ENCODE peak calls at places on chromosomes 5 and 9, in nine cellular contexts. One of them, this sample, is unnamed. For H3K27me3, the result is how much of the 10 kb centered on the place peaks cover.

GRCh38 chr9:91117959-91118651 is 243.6 kb downstream of the AUH start:
- DNase-seq in H1: peak
- DNase-seq in prostate gland: peak
- DNase-seq in cardiac muscle cell: peak
- DNase-seq in heart right ventricle: peak
- DNase-seq in H9: peak
- DNase-seq in left ventricle myocardium inferior: peak
- DNase-seq in neural progenitor cell: peak
- DNase-seq in BJ: peak
- DNase-seq in this sample: peak

GRCh38 chr5:137400571-137400970 is 98.6 kb downstream of the SPOCK1 start:
- DNase-seq in heart right ventricle: no peak
- DNase-seq in cardiac muscle cell: no peak
- DNase-seq in H1: no peak
- DNase-seq in left ventricle myocardium inferior: no peak
- DNase-seq in neural progenitor cell: no peak
- DNase-seq in H9: no peak
- DNase-seq in prostate gland: no peak
- DNase-seq in BJ: no peak
- DNase-seq in this sample: no peak

GRCh38 chr5:126464959-126465358 is 41.8 kb downstream of the GRAMD2B start:
- DNase-seq in BJ: no peak
- DNase-seq in H1: no peak
- DNase-seq in cardiac muscle cell: no peak
- DNase-seq in neural progenitor cell: no peak
- DNase-seq in heart right ventricle: no peak
- DNase-seq in left ventricle myocardium inferior: no peak
- DNase-seq in H9: no peak
- DNase-seq in prostate gland: peak
- DNase-seq in this sample: peak

GRCh38 chr9:134570151-134570621 is 71.4 kb upstream of the COL5A1 start:
- DNase-seq in neural progenitor cell: no peak
- DNase-seq in left ventricle myocardium inferior: peak
- DNase-seq in cardiac muscle cell: no peak
- DNase-seq in prostate gland: no peak
- DNase-seq in H9: no peak
- DNase-seq in heart right ventricle: no peak
- DNase-seq in H1: peak
- DNase-seq in BJ: no peak
- DNase-seq in this sample: peak

GRCh38 chr5:140015706-140016105 is 27.4 kb downstream of the NRG2 start:
- DNase-seq in prostate gland: no peak
- DNase-seq in H9: no peak
- DNase-seq in BJ: no peak
- DNase-seq in cardiac muscle cell: no peak
- DNase-seq in left ventricle myocardium inferior: no peak
- DNase-seq in H1: no peak
- DNase-seq in heart right ventricle: no peak
- DNase-seq in neural progenitor cell: no peak
- DNase-seq in this sample: no peak

GRCh38 chr5:23482642-23483041 is 24.8 kb upstream of the PRDM9 start:
- DNase-seq in cardiac muscle cell: no peak
- DNase-seq in left ventricle myocardium inferior: no peak
- DNase-seq in prostate gland: no peak
- DNase-seq in heart right ventricle: no peak
- DNase-seq in H1: no peak
- DNase-seq in neural progenitor cell: no peak
- DNase-seq in BJ: no peak
- DNase-seq in H9: no peak
- DNase-seq in this sample: no peak

GRCh38 chr9:5582835-5583195 is 46.1 kb upstream of the RIC1 start:
- DNase-seq in neural progenitor cell: no peak
- DNase-seq in heart right ventricle: no peak
- DNase-seq in H9: no peak
- DNase-seq in H1: no peak
- DNase-seq in prostate gland: no peak
- DNase-seq in cardiac muscle cell: no peak
- DNase-seq in left ventricle myocardium inferior: peak
- DNase-seq in BJ: no peak
- DNase-seq in this sample: no peak

GRCh38 chr5:159242153-159242552 is 20.9 kb upstream of the UBLCP1 start:
- DNase-seq in heart right ventricle: no peak
- DNase-seq in prostate gland: no peak
- DNase-seq in H1: no peak
- DNase-seq in left ventricle myocardium inferior: no peak
- DNase-seq in H9: no peak
- DNase-seq in BJ: no peak
- DNase-seq in neural progenitor cell: no peak
- DNase-seq in cardiac muscle cell: no peak
- DNase-seq in this sample: no peak

GRCh38 chr5:158882236-158882635 is 217.5 kb downstream of the EBF1 start:
- DNase-seq in neural progenitor cell: no peak
- DNase-seq in H9: no peak
- DNase-seq in prostate gland: no peak
- DNase-seq in BJ: no peak
- DNase-seq in H1: no peak
- DNase-seq in cardiac muscle cell: no peak
- DNase-seq in left ventricle myocardium inferior: no peak
- DNase-seq in heart right ventricle: no peak
- DNase-seq in this sample: no peak

GRCh38 chr5:40674661-40675235 is 5.0 kb upstream of the PTGER4 start:
- DNase-seq in cardiac muscle cell: no peak
- DNase-seq in left ventricle myocardium inferior: no peak
- DNase-seq in neural progenitor cell: no peak
- DNase-seq in heart right ventricle: no peak
- DNase-seq in prostate gland: no peak
- DNase-seq in H9: no peak
- DNase-seq in H1: no peak
- DNase-seq in BJ: no peak
- DNase-seq in this sample: no peak

GRCh38 chr5:107633171-107633901 is 37.4 kb downstream of the EFNA5 start:
- DNase-seq in neural progenitor cell: peak
- DNase-seq in prostate gland: no peak
- DNase-seq in H1: no peak
- DNase-seq in H9: no peak
- DNase-seq in BJ: no peak
- DNase-seq in heart right ventricle: no peak
- DNase-seq in left ventricle myocardium inferior: no peak
- DNase-seq in cardiac muscle cell: no peak
- DNase-seq in this sample: no peak

GRCh38 chr9:132877447-132877817 is 652 bp downstream of the AK8 start:
- DNase-seq in H1: no peak
- DNase-seq in neural progenitor cell: no peak
- DNase-seq in BJ: no peak
- DNase-seq in heart right ventricle: no peak
- DNase-seq in left ventricle myocardium inferior: no peak
- DNase-seq in H9: no peak
- DNase-seq in prostate gland: no peak
- DNase-seq in cardiac muscle cell: no peak
- DNase-seq in this sample: no peak
- TF ChIP-seq CTCF in H1: no peak
- TF ChIP-seq CTCF in neural progenitor cell: no peak
- TF ChIP-seq CTCF in BJ: no peak
- TF ChIP-seq CTCF in heart right ventricle: no peak
- TF ChIP-seq CTCF in left ventricle myocardium inferior: no peak
- TF ChIP-seq CTCF in H9: no peak
- TF ChIP-seq CTCF in prostate gland: no peak
- TF ChIP-seq CTCF in cardiac muscle cell: no peak
- TF ChIP-seq CTCF in this sample: no peak

GRCh38 chr9:132415181-132415580 is 5.2 kb downstream of the CFAP77 start:
- DNase-seq in cardiac muscle cell: no peak
- DNase-seq in heart right ventricle: no peak
- DNase-seq in neural progenitor cell: no peak
- DNase-seq in left ventricle myocardium inferior: no peak
- DNase-seq in H1: peak
- DNase-seq in prostate gland: no peak
- DNase-seq in BJ: no peak
- DNase-seq in H9: peak
- DNase-seq in this sample: no peak

GRCh38 chr9:132422574-132422973 is 12.6 kb downstream of the CFAP77 start:
- DNase-seq in left ventricle myocardium inferior: no peak
- DNase-seq in cardiac muscle cell: no peak
- DNase-seq in H1: no peak
- DNase-seq in neural progenitor cell: no peak
- DNase-seq in heart right ventricle: no peak
- DNase-seq in BJ: no peak
- DNase-seq in prostate gland: no peak
- DNase-seq in H9: no peak
- DNase-seq in this sample: no peak

GRCh38 chr9:132423503-132423902 is 13.5 kb downstream of the CFAP77 start:
- DNase-seq in prostate gland: no peak
- DNase-seq in heart right ventricle: no peak
- DNase-seq in neural progenitor cell: no peak
- DNase-seq in H9: no peak
- DNase-seq in BJ: no peak
- DNase-seq in H1: no peak
- DNase-seq in left ventricle myocardium inferior: no peak
- DNase-seq in cardiac muscle cell: no peak
- DNase-seq in this sample: no peak

GRCh38 chr9:132418743-132419363 is 8.8 kb downstream of the CFAP77 start:
- DNase-seq in left ventricle myocardium inferior: no peak
- DNase-seq in prostate gland: no peak
- DNase-seq in cardiac muscle cell: no peak
- DNase-seq in H1: no peak
- DNase-seq in H9: no peak
- DNase-seq in heart right ventricle: no peak
- DNase-seq in neural progenitor cell: peak
- DNase-seq in BJ: no peak
- DNase-seq in this sample: no peak
- H3K27me3 ChIP-seq in left ventricle myocardium inferior: half or more
- H3K27me3 ChIP-seq in prostate gland: under half
- H3K27me3 ChIP-seq in cardiac muscle cell: under half
- H3K27me3 ChIP-seq in H1: under half
- H3K27me3 ChIP-seq in H9: under half
- H3K27me3 ChIP-seq in heart right ventricle: half or more
- H3K27me3 ChIP-seq in neural progenitor cell: half or more
- H3K27me3 ChIP-seq in BJ: under half
- H3K27me3 ChIP-seq in this sample: half or more

GRCh38 chr9:110217656-110218099 is 9.7 kb upstream of the C9orf152 start:
- DNase-seq in H1: no peak
- DNase-seq in left ventricle myocardium inferior: no peak
- DNase-seq in cardiac muscle cell: peak
- DNase-seq in neural progenitor cell: peak
- DNase-seq in H9: no peak
- DNase-seq in prostate gland: peak
- DNase-seq in BJ: peak
- DNase-seq in heart right ventricle: no peak
- DNase-seq in this sample: no peak

GRCh38 chr9:110214553-110214952 is 6.6 kb upstream of the C9orf152 start:
- DNase-seq in BJ: no peak
- DNase-seq in heart right ventricle: no peak
- DNase-seq in H1: no peak
- DNase-seq in prostate gland: no peak
- DNase-seq in cardiac muscle cell: no peak
- DNase-seq in H9: no peak
- DNase-seq in left ventricle myocardium inferior: no peak
- DNase-seq in neural progenitor cell: no peak
- DNase-seq in this sample: no peak

GRCh38 chr9:110214956-110215355 is 7.0 kb upstream of the C9orf152 start:
- DNase-seq in left ventricle myocardium inferior: no peak
- DNase-seq in H9: no peak
- DNase-seq in neural progenitor cell: no peak
- DNase-seq in prostate gland: no peak
- DNase-seq in H1: no peak
- DNase-seq in heart right ventricle: no peak
- DNase-seq in cardiac muscle cell: no peak
- DNase-seq in BJ: no peak
- DNase-seq in this sample: no peak

GRCh38 chr9:110213413-110214044 is 5.6 kb upstream of the C9orf152 start:
- DNase-seq in cardiac muscle cell: no peak
- DNase-seq in H1: no peak
- DNase-seq in H9: no peak
- DNase-seq in BJ: no peak
- DNase-seq in heart right ventricle: no peak
- DNase-seq in left ventricle myocardium inferior: no peak
- DNase-seq in neural progenitor cell: no peak
- DNase-seq in prostate gland: no peak
- DNase-seq in this sample: no peak

GRCh38 chr9:110214090-110214489 is 6.1 kb upstream of the C9orf152 start:
- DNase-seq in neural progenitor cell: no peak
- DNase-seq in cardiac muscle cell: no peak
- DNase-seq in H1: no peak
- DNase-seq in BJ: no peak
- DNase-seq in heart right ventricle: no peak
- DNase-seq in prostate gland: no peak
- DNase-seq in left ventricle myocardium inferior: no peak
- DNase-seq in H9: no peak
- DNase-seq in this sample: no peak
- TF ChIP-seq CTCF in neural progenitor cell: no peak
- TF ChIP-seq CTCF in cardiac muscle cell: no peak
- TF ChIP-seq CTCF in H1: no peak
- TF ChIP-seq CTCF in BJ: no peak
- TF ChIP-seq CTCF in heart right ventricle: no peak
- TF ChIP-seq CTCF in prostate gland: no peak
- TF ChIP-seq CTCF in left ventricle myocardium inferior: no peak
- TF ChIP-seq CTCF in H9: no peak
- TF ChIP-seq CTCF in this sample: no peak

GRCh38 chr9:126676685-126677143 is 63.0 kb downstream of the LMX1B start:
- DNase-seq in BJ: no peak
- DNase-seq in prostate gland: no peak
- DNase-seq in left ventricle myocardium inferior: no peak
- DNase-seq in cardiac muscle cell: peak
- DNase-seq in H9: peak
- DNase-seq in H1: peak
- DNase-seq in neural progenitor cell: peak
- DNase-seq in heart right ventricle: no peak
- DNase-seq in this sample: no peak
- H3K27me3 ChIP-seq in BJ: under half
- H3K27me3 ChIP-seq in prostate gland: under half
- H3K27me3 ChIP-seq in left ventricle myocardium inferior: half or more
- H3K27me3 ChIP-seq in cardiac muscle cell: half or more
- H3K27me3 ChIP-seq in H9: under half
- H3K27me3 ChIP-seq in H1: under half
- H3K27me3 ChIP-seq in neural progenitor cell: half or more
- H3K27me3 ChIP-seq in heart right ventricle: half or more
- H3K27me3 ChIP-seq in this sample: half or more

DNA sequence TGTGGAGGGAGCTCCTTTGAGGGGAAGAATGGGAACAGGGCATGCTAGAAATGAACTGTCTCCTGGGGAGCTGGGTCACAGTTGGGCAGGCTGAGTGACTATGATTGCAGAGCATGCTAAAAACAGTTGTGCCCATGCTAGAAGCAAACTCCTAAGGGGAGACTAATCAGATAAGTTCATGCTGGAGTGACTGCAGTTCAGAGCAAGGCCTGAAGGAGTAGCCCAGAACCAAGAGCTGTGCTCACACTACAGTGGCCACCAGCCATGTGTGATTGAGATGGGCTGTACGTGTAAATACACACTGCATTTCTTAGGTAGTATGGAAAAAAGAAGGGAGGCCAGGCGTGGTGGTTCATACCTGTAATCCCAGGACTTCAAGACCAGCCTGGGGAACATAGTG is 10.3 kb upstream of the AK1 start:
- DNase-seq in left ventricle myocardium inferior: no peak
- DNase-seq in heart right ventricle: no peak
- DNase-seq in cardiac muscle cell: peak
- DNase-seq in BJ: no peak
- DNase-seq in neural progenitor cell: no peak
- DNase-seq in prostate gland: no peak
- DNase-seq in H9: no peak
- DNase-seq in H1: no peak
- DNase-seq in this sample: no peak
- TF ChIP-seq CTCF in left ventricle myocardium inferior: no peak
- TF ChIP-seq CTCF in heart right ventricle: no peak
- TF ChIP-seq CTCF in cardiac muscle cell: no peak
- TF ChIP-seq CTCF in BJ: peak
- TF ChIP-seq CTCF in neural progenitor cell: no peak
- TF ChIP-seq CTCF in prostate gland: no peak
- TF ChIP-seq CTCF in H9: peak
- TF ChIP-seq CTCF in H1: no peak
- TF ChIP-seq CTCF in this sample: no peak

This sample was measured in lower lobe of right lung.